ENCODE peak calls at places on chromosomes 5 and 9, in eight cellular contexts. S is fibroblast of pulmonary artery; C is tibial artery; D is CD4-positive, alpha-beta T cell; J is GM13976; M is dorsolateral prefrontal cortex; T is lung; G is foreskin fibroblast. U is an unnamed sample.

GRCh38 chr5:80268916-80269315 is 13.1 kb upstream of the SERINC5 start:
- DNase-seq in J (no peak), T (no peak), D (no peak), C (no peak), M (no peak), G (no peak), S (no peak), U (no peak)

GRCh38 chr9:20945269-20945668 is 86.2 kb downstream of the HACD4 start:
- DNase-seq in S (no peak), C (no peak), G (no peak), T (no peak), M (peak; percentile 33), D (no peak), J (no peak), U (no peak)

GRCh38 chr5:68458416-68458815 is 242.9 kb downstream of the PIK3R1 start:
- DNase-seq in D (no peak), M (no peak), S (no peak), T (no peak), G (no peak), C (no peak), J (no peak), U (no peak)

GRCh38 chr9:134053401-134053871 is 14.4 kb downstream of the BRD3 start:
- DNase-seq in C (no peak), D (no peak), G (no peak), J (no peak), S (no peak), M (no peak), T (no peak), U (no peak)

GRCh38 chr5:15421798-15422456 is 78.1 kb upstream of the FBXL7 start:
- DNase-seq in S (peak; percentile 54), M (no peak), J (no peak), D (no peak), G (no peak), C (no peak), T (no peak), U (no peak)

GRCh38 chr9:130276121-130276520 is 10.6 kb downstream of the HMCN2 start:
- DNase-seq in J (no peak), G (peak; percentile 28), D (no peak), C (no peak), S (no peak), M (no peak), T (no peak), U (no peak)

GRCh38 chr5:127517110-127517479 is 345 bp upstream of the PRRC1 start:
- DNase-seq in J (no peak), D (no peak), G (no peak), S (no peak), T (no peak), M (no peak), C (no peak), U (peak; percentile 8)

GRCh38 chr5:157197088-157197487 is 16.4 kb downstream of the ITK start:
- DNase-seq in J (no peak), T (no peak), S (no peak), M (no peak), D (no peak), G (no peak), C (no peak), U (no peak)

GRCh38 chr5:54548565-54548964 is 31.0 kb downstream of the SNX18 start:
- DNase-seq in T (no peak), G (no peak), D (no peak), J (no peak), S (no peak), C (no peak), M (no peak), U (no peak)

GRCh38 chr5:83148370-83148769 is 71.0 kb downstream of the XRCC4 start:
- DNase-seq in C (no peak), S (no peak), D (no peak), G (no peak), T (no peak), M (no peak), J (no peak), U (no peak)

GRCh38 chr5:145854651-145855258 is 18.1 kb downstream of the GRXCR2 start:
- DNase-seq in D (no peak), T (no peak), C (no peak), M (no peak), G (peak; percentile 79), S (peak; percentile 76), J (no peak), U (no peak)

GRCh38 chr5:145853952-145854351 is 18.8 kb upstream of the PRELID2 start:
- DNase-seq in C (no peak), D (no peak), T (no peak), S (no peak), J (no peak), G (no peak), M (no peak), U (no peak)

GRCh38 chr5:145855842-145856267 is 17.0 kb downstream of the GRXCR2 start:
- DNase-seq in C (no peak), D (no peak), M (no peak), J (no peak), T (no peak), G (no peak), S (no peak), U (no peak)

GRCh38 chr5:145858929-145859328 is 13.9 kb downstream of the GRXCR2 start:
- DNase-seq in C (no peak), T (no peak), G (no peak), J (no peak), M (no peak), S (peak; percentile 41), D (no peak), U (no peak)

GRCh38 chr5:145856285-145856818 is 16.5 kb downstream of the GRXCR2 start:
- DNase-seq in T (no peak), G (peak; percentile 67), S (peak; percentile 68), C (peak; percentile 38), D (no peak), M (no peak), J (peak; percentile 10), U (no peak)
- TF ChIP-seq CTCF in T (no peak), G (no peak), S (no peak), C (peak; percentile 27), D (no peak), M (no peak), J (no peak), U (no peak)

GRCh38 chr9:124423155-124423554 is 7.9 kb upstream of the PSMB7 start:
- DNase-seq in D (no peak), G (no peak), C (no peak), J (no peak), T (no peak), S (no peak), M (no peak), U (no peak)

GRCh38 chr9:124415852-124416484 is 726 bp upstream of the PSMB7 start:
- DNase-seq in T (no peak), J (no peak), G (no peak), M (no peak), C (no peak), D (no peak), S (no peak), U (no peak)

GRCh38 chr9:124420991-124421543 is 5.8 kb upstream of the PSMB7 start:
- DNase-seq in S (peak; percentile 13), C (no peak), D (no peak), J (no peak), M (no peak), T (no peak), G (no peak), U (no peak)

GRCh38 chr9:124423591-124423990 is 8.3 kb upstream of the PSMB7 start:
- DNase-seq in M (no peak), J (no peak), S (no peak), D (no peak), T (no peak), G (no peak), C (no peak), U (no peak)

DNA sequence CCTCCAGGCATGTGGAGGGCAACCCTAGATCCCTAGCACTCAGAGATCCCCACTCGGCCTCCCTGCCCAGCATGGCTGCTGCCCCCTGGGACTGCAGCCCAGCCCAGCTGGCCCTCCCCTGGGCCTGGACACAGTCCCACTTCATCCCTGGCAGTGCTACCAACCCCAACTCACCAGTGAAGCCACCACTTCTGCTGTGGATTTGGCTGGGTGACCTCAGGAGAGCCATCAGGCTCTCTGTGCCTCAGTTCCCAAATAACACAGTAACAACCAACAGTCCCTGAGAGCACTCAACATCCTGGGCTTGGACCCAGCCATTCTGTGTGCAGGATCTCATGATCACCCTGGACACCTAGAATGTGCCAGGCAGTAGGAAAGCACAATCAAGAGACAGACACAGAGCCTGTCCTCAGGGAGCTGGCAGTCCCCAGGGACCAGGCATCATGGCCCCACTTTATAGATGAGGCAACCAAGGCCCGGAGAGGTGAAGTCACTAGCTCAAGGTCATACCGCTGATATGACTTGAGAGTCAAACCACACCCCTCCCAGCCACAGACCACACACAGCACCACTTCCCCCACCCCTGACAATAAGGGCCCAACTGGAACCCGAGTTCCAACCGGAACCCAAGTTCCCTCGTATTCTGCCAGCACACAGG is 4.7 kb upstream of the PSMB7 start:
- DNase-seq in S (no peak), D (no peak), C (no peak), T (no peak), G (no peak), M (no peak), J (no peak), U (no peak)
- TF ChIP-seq CTCF in S (no peak), D (peak; percentile 19), C (peak; percentile 0), T (no peak), G (no peak), M (no peak), J (no peak), U (no peak)

GRCh38 chr5:173242675-173243085 is 7.7 kb upstream of the NKX2-5 start:
- DNase-seq in S (no peak), T (no peak), G (no peak), M (no peak), D (no peak), C (no peak), J (peak; percentile 27), U (no peak)
- TF ChIP-seq CTCF in S (no peak), T (no peak), G (no peak), M (no peak), D (no peak), C (no peak), J (no peak), U (no peak)

GRCh38 chr9:15967068-15967467 is 414.2 kb downstream of the CCDC171 start:
- DNase-seq in J (no peak), M (no peak), G (no peak), D (no peak), C (no peak), T (no peak), S (no peak), U (no peak)
- TF ChIP-seq CTCF in J (no peak), M (no peak), G (no peak), D (no peak), C (no peak), T (no peak), S (no peak), U (no peak)

GRCh38 chr9:122005597-122005996 is 87.5 kb downstream of the TTLL11 start:
- DNase-seq in G (peak; percentile 68), S (peak; percentile 44), J (no peak), T (no peak), C (no peak), M (no peak), D (no peak), U (no peak)
- TF ChIP-seq CTCF in G (peak; percentile 54), S (peak; percentile 65), J (no peak), T (no peak), C (no peak), M (peak; percentile 28), D (no peak), U (peak; percentile 6)

DNA sequence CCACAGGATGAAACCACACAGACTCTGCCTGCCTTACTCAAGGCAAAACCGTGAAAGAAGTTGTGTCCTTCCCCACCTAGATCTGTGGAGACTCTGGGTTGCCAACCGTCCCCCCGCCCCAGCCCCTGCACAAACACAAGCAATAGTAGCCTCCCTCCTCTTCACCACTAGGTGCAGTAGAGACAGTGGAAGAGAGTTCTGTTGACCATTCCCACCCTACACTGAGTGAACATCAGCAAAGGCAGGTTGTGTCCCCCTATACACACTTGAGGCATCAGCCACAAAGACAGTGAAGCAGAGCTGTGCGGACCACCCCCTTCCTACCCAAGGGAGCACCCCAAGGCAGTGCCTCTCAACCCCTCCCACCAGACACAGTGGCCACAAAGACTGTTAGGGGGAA is 223.7 kb upstream of the NFIL3 start:
- DNase-seq in S (no peak), G (no peak), J (no peak), M (no peak), C (no peak), D (no peak), T (no peak), U (no peak)
- TF ChIP-seq CTCF in S (no peak), G (no peak), J (no peak), M (no peak), C (no peak), D (no peak), T (no peak), U (peak; percentile 43)